ENCODE peak calls at places on chromosomes 2 and 18, in nine cellular contexts. U, K, X, A, B, Y, D, W and G are unnamed samples.

GRCh38 chr2:183185534-183185933 is 61.3 kb downstream of the NUP35 start:
- DNase-seq in X (peak; percentile 32), D (no peak), A (no peak), B (no peak), W (no peak), Y (no peak), U (peak; percentile 43), K (no peak), G (no peak)

GRCh38 chr2:46802665-46803550 is 112.7 kb downstream of the MCFD2 start:
- DNase-seq in A (no peak), X (no peak), D (peak; percentile 37), B (no peak), Y (no peak), K (no peak), U (no peak), W (no peak), G (no peak)

GRCh38 chr2:96409543-96410184 is 74.1 kb downstream of the NCAPH start:
- DNase-seq in U (peak; percentile 29), X (no peak), K (no peak), D (peak; percentile 71), B (no peak), Y (no peak), A (no peak), W (no peak), G (peak; percentile 14)

GRCh38 chr2:176269319-176270099 is at the start of gene MTX2:
- DNase-seq in A (peak; percentile 92), B (peak; percentile 80), U (peak; percentile 88), Y (peak; percentile 85), K (no peak), W (peak; percentile 50), X (peak; percentile 80), D (peak; percentile 76), G (peak; percentile 74)

GRCh38 chr2:10360460-10361219 is 57.9 kb downstream of the HPCAL1 start:
- DNase-seq in K (no peak), A (no peak), Y (no peak), X (no peak), W (no peak), B (no peak), U (no peak), D (no peak), G (no peak)

GRCh38 chr18:32040936-32041335 is 22.3 kb downstream of the RNF125 start:
- DNase-seq in K (no peak), X (no peak), U (no peak), B (no peak), A (no peak), W (no peak), D (no peak), Y (no peak), G (no peak)

GRCh38 chr18:75884728-75885127 is 457.2 kb upstream of the SMIM21 start:
- DNase-seq in X (no peak), A (no peak), Y (no peak), U (no peak), K (no peak), B (no peak), D (no peak), W (no peak), G (no peak)

GRCh38 chr2:64080179-64080578 is 61.0 kb upstream of the VPS54 start:
- DNase-seq in W (no peak), Y (no peak), K (no peak), U (no peak), B (no peak), D (no peak), X (no peak), A (no peak), G (no peak)

GRCh38 chr18:49618741-49619392 is 57.0 kb downstream of the LIPG start:
- DNase-seq in U (peak; percentile 55), A (no peak), D (peak; percentile 27), X (no peak), W (no peak), B (no peak), Y (no peak), K (no peak), G (peak; percentile 85)

GRCh38 chr18:5457467-5457957 is 86.3 kb downstream of the EPB41L3 start:
- DNase-seq in U (no peak), W (no peak), B (no peak), D (no peak), Y (no peak), A (no peak), X (no peak), K (no peak), G (no peak)

GRCh38 chr2:183541766-183542165 is 417.5 kb downstream of the NUP35 start:
- DNase-seq in X (no peak), A (no peak), W (no peak), Y (no peak), U (no peak), B (no peak), D (no peak), K (no peak), G (no peak)

GRCh38 chr2:156321243-156321904 is 11.1 kb downstream of the NR4A2 start:
- DNase-seq in W (no peak), B (no peak), A (no peak), X (no peak), K (no peak), D (no peak), Y (peak; percentile 49), U (peak; percentile 46), G (peak; percentile 45)

GRCh38 chr2:241505086-241505780 is 3.2 kb downstream of the STK25 start:
- DNase-seq in A (no peak), D (no peak), U (no peak), B (no peak), X (no peak), K (no peak), Y (no peak), W (no peak), G (no peak)

GRCh38 chr2:72927619-72928537 is 10.6 kb downstream of the EMX1 start:
- DNase-seq in K (no peak), Y (no peak), A (no peak), W (no peak), D (no peak), U (no peak), B (peak; percentile 28), X (no peak), G (no peak)

GRCh38 chr2:45777996-45778719 is 126.7 kb downstream of the PRKCE start:
- DNase-seq in X (no peak), A (no peak), U (no peak), B (peak; percentile 39), Y (no peak), D (no peak), W (no peak), K (no peak), G (no peak)

GRCh38 chr2:231037731-231038482 is 584 bp downstream of the C2orf72 start:
- DNase-seq in U (peak; percentile 77), K (no peak), W (peak; percentile 31), X (no peak), A (no peak), Y (no peak), D (peak; percentile 49), B (no peak), G (no peak)

GRCh38 chr2:33810046-33810835 is 211.1 kb upstream of the FAM98A start:
- DNase-seq in W (no peak), U (no peak), D (no peak), X (no peak), B (no peak), K (no peak), A (no peak), Y (no peak), G (no peak)

GRCh38 chr2:55419236-55419513 is 481 bp downstream of the CCDC88A start:
- DNase-seq in U (peak; percentile 75), Y (no peak), D (no peak), B (no peak), X (no peak), A (no peak), W (peak; percentile 23), K (no peak), G (peak; percentile 29)

GRCh38 chr2:16252251-16252650 is 311.9 kb downstream of the MYCN start:
- DNase-seq in X (no peak), U (no peak), K (no peak), B (no peak), A (peak; percentile 69), D (no peak), W (no peak), Y (peak; percentile 50), G (peak; percentile 29)

GRCh38 chr2:239275037-239275685 is 125.7 kb downstream of the HDAC4 start:
- DNase-seq in D (no peak), K (peak; percentile 82), A (peak; percentile 84), X (no peak), B (peak; percentile 87), U (no peak), W (peak; percentile 82), Y (peak; percentile 81), G (no peak)

GRCh38 chr2:239277401-239278085 is 123.3 kb downstream of the HDAC4 start:
- DNase-seq in K (no peak), B (peak; percentile 65), A (peak; percentile 53), U (no peak), X (no peak), Y (no peak), W (no peak), D (no peak), G (no peak)

GRCh38 chr2:239278361-239278760 is 122.5 kb downstream of the HDAC4 start:
- DNase-seq in D (no peak), B (no peak), A (peak; percentile 10), W (no peak), Y (no peak), K (no peak), X (no peak), U (no peak), G (no peak)

GRCh38 chr2:239275871-239276812 is 124.7 kb downstream of the HDAC4 start:
- DNase-seq in Y (peak; percentile 46), X (no peak), B (peak; percentile 92), K (no peak), W (no peak), A (peak; percentile 67), D (no peak), U (no peak), G (no peak)

GRCh38 chr2:239276813-239277193 is 124.0 kb downstream of the HDAC4 start:
- DNase-seq in U (no peak), A (no peak), K (no peak), B (no peak), D (no peak), X (no peak), W (no peak), Y (no peak), G (no peak)
- TF ChIP-seq CTCF in U (peak; percentile 14), A (no peak), K (no peak), B (no peak), D (no peak), X (no peak), W (no peak), Y (no peak), G (no peak)

GRCh38 chr2:236746833-236747232 is 177.2 kb downstream of the ACKR3 start:
- DNase-seq in W (no peak), K (no peak), Y (no peak), B (no peak), A (no peak), X (no peak), D (no peak), U (no peak), G (no peak)
- H3K4me3 ChIP-seq in W (no peak overlapping the region), K (no peak overlapping the region), Y (no peak overlapping the region), B (no peak overlapping the region), A (no peak overlapping the region), X (no peak overlapping the region), D (no peak overlapping the region), U (no peak overlapping the region), G (no peak overlapping the region)

GRCh38 chr2:105176429-105176828 is 65.1 kb upstream of the GPR45 start:
- DNase-seq in X (no peak), D (no peak), U (no peak), K (no peak), Y (no peak), A (no peak), W (no peak), B (no peak), G (peak; percentile 40)
- H3K27ac ChIP-seq in X (no peak overlapping the region), D (no peak overlapping the region), U (no peak overlapping the region), K (no peak overlapping the region), Y (no peak overlapping the region), A (no peak overlapping the region), W (no peak overlapping the region), B (no peak overlapping the region), G (no peak overlapping the region)

GRCh38 chr2:68383778-68384177 is 18.7 kb downstream of the PLEK start:
- DNase-seq in W (no peak), A (no peak), U (no peak), Y (no peak), D (no peak), X (no peak), B (no peak), K (no peak), G (no peak)
- TF ChIP-seq CTCF in W (no peak), A (no peak), U (no peak), Y (no peak), D (no peak), X (no peak), B (no peak), K (no peak), G (no peak)